ENCODE peak calls at places on chromosomes 7 and 10, in seven cellular contexts. One of them, this sample, is unnamed.

GRCh38 chr10:76119515-76119914 is 688.1 kb downstream of the LRMDA start:
- DNase-seq in nephron progenitor cell: no peak
- DNase-seq in IMR-90: peak; percentile 34
- DNase-seq in CD8-positive, alpha-beta T cell: no peak
- DNase-seq in lower lobe of right lung: no peak
- DNase-seq in HFFc6: peak; percentile 76
- DNase-seq in neural crest cell: no peak
- DNase-seq in this sample: no peak

GRCh38 chr10:73648975-73649829 is 6.6 kb downstream of the SYNPO2L start:
- DNase-seq in nephron progenitor cell: no peak
- DNase-seq in IMR-90: peak; percentile 49
- DNase-seq in CD8-positive, alpha-beta T cell: no peak
- DNase-seq in lower lobe of right lung: no peak
- DNase-seq in HFFc6: peak; percentile 11
- DNase-seq in neural crest cell: no peak
- DNase-seq in this sample: no peak

GRCh38 chr7:136194843-136195242 is 217.7 kb upstream of the MTPN start:
- DNase-seq in nephron progenitor cell: no peak
- DNase-seq in IMR-90: no peak
- DNase-seq in CD8-positive, alpha-beta T cell: no peak
- DNase-seq in lower lobe of right lung: no peak
- DNase-seq in HFFc6: no peak
- DNase-seq in neural crest cell: no peak
- DNase-seq in this sample: no peak

GRCh38 chr7:113907617-113908016 is 11.2 kb downstream of the PPP1R3A start:
- DNase-seq in nephron progenitor cell: no peak
- DNase-seq in IMR-90: no peak
- DNase-seq in CD8-positive, alpha-beta T cell: no peak
- DNase-seq in lower lobe of right lung: no peak
- DNase-seq in HFFc6: no peak
- DNase-seq in neural crest cell: no peak
- DNase-seq in this sample: no peak

GRCh38 chr7:14995774-14996173 is 93.2 kb upstream of the DGKB start:
- DNase-seq in nephron progenitor cell: no peak
- DNase-seq in IMR-90: no peak
- DNase-seq in CD8-positive, alpha-beta T cell: no peak
- DNase-seq in lower lobe of right lung: no peak
- DNase-seq in HFFc6: peak; percentile 47
- DNase-seq in neural crest cell: no peak
- DNase-seq in this sample: no peak

GRCh38 chr10:43075612-43076003 is 1.3 kb upstream of the RET start:
- DNase-seq in nephron progenitor cell: no peak
- DNase-seq in IMR-90: no peak
- DNase-seq in CD8-positive, alpha-beta T cell: no peak
- DNase-seq in lower lobe of right lung: no peak
- DNase-seq in HFFc6: no peak
- DNase-seq in neural crest cell: no peak
- DNase-seq in this sample: peak; percentile 59

GRCh38 chr7:141562972-141563371 is 11.8 kb downstream of the AGK start:
- DNase-seq in nephron progenitor cell: no peak
- DNase-seq in IMR-90: no peak
- DNase-seq in CD8-positive, alpha-beta T cell: no peak
- DNase-seq in lower lobe of right lung: no peak
- DNase-seq in HFFc6: no peak
- DNase-seq in neural crest cell: no peak
- DNase-seq in this sample: no peak

GRCh38 chr10:51955696-51956095 is 256.3 kb upstream of the CSTF2T start:
- DNase-seq in nephron progenitor cell: no peak
- DNase-seq in IMR-90: no peak
- DNase-seq in CD8-positive, alpha-beta T cell: no peak
- DNase-seq in lower lobe of right lung: no peak
- DNase-seq in HFFc6: no peak
- DNase-seq in neural crest cell: no peak
- DNase-seq in this sample: no peak

GRCh38 chr7:29956477-29956836 is 33.1 kb downstream of the SCRN1 start:
- DNase-seq in nephron progenitor cell: no peak
- DNase-seq in IMR-90: no peak
- DNase-seq in CD8-positive, alpha-beta T cell: no peak
- DNase-seq in lower lobe of right lung: no peak
- DNase-seq in HFFc6: no peak
- DNase-seq in neural crest cell: no peak
- DNase-seq in this sample: no peak

GRCh38 chr7:34823650-34824258 is 165.7 kb downstream of the NPSR1 start:
- DNase-seq in nephron progenitor cell: peak; percentile 75
- DNase-seq in IMR-90: peak; percentile 46
- DNase-seq in CD8-positive, alpha-beta T cell: peak; percentile 35
- DNase-seq in lower lobe of right lung: no peak
- DNase-seq in HFFc6: peak; percentile 33
- DNase-seq in neural crest cell: peak; percentile 67
- DNase-seq in this sample: peak; percentile 49

GRCh38 chr7:151187409-151188251 is 580 bp upstream of the ASB10 start:
- DNase-seq in nephron progenitor cell: no peak
- DNase-seq in IMR-90: no peak
- DNase-seq in CD8-positive, alpha-beta T cell: no peak
- DNase-seq in lower lobe of right lung: no peak
- DNase-seq in HFFc6: no peak
- DNase-seq in neural crest cell: no peak
- DNase-seq in this sample: no peak

GRCh38 chr10:7388602-7389001 is 22.2 kb downstream of the SFMBT2 start:
- DNase-seq in nephron progenitor cell: no peak
- DNase-seq in IMR-90: no peak
- DNase-seq in CD8-positive, alpha-beta T cell: no peak
- DNase-seq in lower lobe of right lung: no peak
- DNase-seq in HFFc6: no peak
- DNase-seq in neural crest cell: no peak
- DNase-seq in this sample: no peak

GRCh38 chr10:729213-729612 is 39.7 kb upstream of the DIP2C start:
- DNase-seq in nephron progenitor cell: no peak
- DNase-seq in IMR-90: no peak
- DNase-seq in CD8-positive, alpha-beta T cell: no peak
- DNase-seq in lower lobe of right lung: no peak
- DNase-seq in HFFc6: no peak
- DNase-seq in neural crest cell: no peak
- DNase-seq in this sample: no peak

GRCh38 chr7:137998250-137998649 is 3.6 kb downstream of the CREB3L2 start:
- DNase-seq in nephron progenitor cell: no peak
- DNase-seq in IMR-90: peak; percentile 40
- DNase-seq in CD8-positive, alpha-beta T cell: no peak
- DNase-seq in lower lobe of right lung: no peak
- DNase-seq in HFFc6: no peak
- DNase-seq in neural crest cell: no peak
- DNase-seq in this sample: no peak

DNA sequence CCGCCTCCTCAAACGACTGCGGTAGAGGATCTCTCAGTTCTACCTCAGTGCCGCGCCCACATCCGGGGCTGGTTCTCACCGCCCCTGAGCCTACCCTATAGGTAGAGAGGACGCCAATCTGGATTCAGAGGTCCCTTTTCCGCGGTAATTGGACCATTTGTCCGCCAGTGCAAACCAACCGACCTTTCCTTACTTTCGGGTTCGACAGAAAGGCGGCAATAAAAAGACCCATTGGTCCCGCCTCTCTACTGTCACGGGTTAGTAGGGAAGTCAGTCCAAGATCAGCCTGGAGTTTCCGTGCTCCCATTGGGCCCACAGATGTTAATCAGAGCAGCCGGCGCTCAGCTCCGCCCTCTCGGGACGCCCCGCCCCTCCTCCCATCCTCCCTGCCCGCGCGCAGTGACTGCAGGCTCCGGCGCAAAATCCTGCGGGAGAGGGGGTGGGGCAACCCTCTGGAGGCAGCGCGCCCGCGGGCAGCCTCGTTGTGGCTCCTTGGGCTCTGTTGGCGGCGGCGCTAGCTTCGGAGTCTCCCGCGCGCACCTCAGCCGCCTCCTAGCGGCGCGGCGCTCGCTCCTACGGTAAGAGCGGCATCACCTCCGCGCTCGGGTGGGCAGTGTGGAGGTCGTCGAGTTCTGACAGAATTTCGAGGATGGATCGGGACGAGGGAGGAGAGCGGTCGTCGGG is at the start of the genes PHTF2 and TMEM60:
- DNase-seq in nephron progenitor cell: peak; percentile 100
- DNase-seq in IMR-90: peak; percentile 100
- DNase-seq in CD8-positive, alpha-beta T cell: peak; percentile 86
- DNase-seq in lower lobe of right lung: peak; percentile 99
- DNase-seq in HFFc6: peak; percentile 100
- DNase-seq in neural crest cell: peak; percentile 98
- DNase-seq in this sample: peak; percentile 93
- TF ChIP-seq CTCF in nephron progenitor cell: peak; percentile 33
- TF ChIP-seq CTCF in IMR-90: peak; percentile 53
- TF ChIP-seq CTCF in CD8-positive, alpha-beta T cell: peak; percentile 67
- TF ChIP-seq CTCF in lower lobe of right lung: peak; percentile 51
- TF ChIP-seq CTCF in HFFc6: peak; percentile 74
- TF ChIP-seq CTCF in neural crest cell: peak; percentile 62
- TF ChIP-seq CTCF in this sample: peak; percentile 37

GRCh38 chr10:96705134-96705533 is 15.2 kb downstream of the PIK3AP1 start:
- DNase-seq in nephron progenitor cell: no peak
- DNase-seq in IMR-90: no peak
- DNase-seq in CD8-positive, alpha-beta T cell: no peak
- DNase-seq in lower lobe of right lung: no peak
- DNase-seq in HFFc6: no peak
- DNase-seq in neural crest cell: no peak
- DNase-seq in this sample: no peak

GRCh38 chr10:96703358-96703757 is 17.0 kb downstream of the PIK3AP1 start:
- DNase-seq in nephron progenitor cell: no peak
- DNase-seq in IMR-90: no peak
- DNase-seq in CD8-positive, alpha-beta T cell: no peak
- DNase-seq in lower lobe of right lung: no peak
- DNase-seq in HFFc6: no peak
- DNase-seq in neural crest cell: no peak
- DNase-seq in this sample: no peak

GRCh38 chr10:96709525-96709924 is 10.8 kb downstream of the PIK3AP1 start:
- DNase-seq in nephron progenitor cell: no peak
- DNase-seq in IMR-90: no peak
- DNase-seq in CD8-positive, alpha-beta T cell: no peak
- DNase-seq in lower lobe of right lung: no peak
- DNase-seq in HFFc6: no peak
- DNase-seq in neural crest cell: no peak
- DNase-seq in this sample: no peak

GRCh38 chr10:96708456-96708855 is 11.9 kb downstream of the PIK3AP1 start:
- DNase-seq in nephron progenitor cell: no peak
- DNase-seq in IMR-90: no peak
- DNase-seq in CD8-positive, alpha-beta T cell: no peak
- DNase-seq in lower lobe of right lung: no peak
- DNase-seq in HFFc6: no peak
- DNase-seq in neural crest cell: no peak
- DNase-seq in this sample: peak; percentile 51

DNA sequence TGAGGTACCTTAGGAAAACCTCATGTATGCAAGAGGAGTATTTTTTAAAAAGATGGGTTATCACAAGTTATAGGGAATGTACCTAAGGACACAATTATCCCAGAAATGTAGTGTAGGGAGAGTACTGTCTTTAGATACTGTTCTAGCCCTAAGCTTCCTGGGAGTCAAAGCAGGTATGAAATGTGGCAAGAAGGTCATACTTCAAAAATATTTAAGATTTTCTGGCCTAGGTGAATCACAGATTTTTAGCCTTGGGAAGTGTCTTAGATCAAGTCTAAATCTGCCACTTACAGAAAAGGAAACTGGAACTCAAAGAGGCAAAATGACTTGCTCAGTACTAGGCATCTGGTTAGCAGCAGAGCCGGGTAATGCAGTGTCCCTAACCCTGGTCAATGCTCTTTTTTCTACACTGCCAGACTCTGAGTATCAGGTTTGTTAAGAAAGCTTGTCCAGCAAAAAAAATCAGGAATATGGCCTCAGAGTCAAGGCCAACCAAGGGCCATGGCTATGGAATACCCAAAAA is 13.9 kb downstream of the PIK3AP1 start:
- DNase-seq in nephron progenitor cell: no peak
- DNase-seq in IMR-90: no peak
- DNase-seq in CD8-positive, alpha-beta T cell: no peak
- DNase-seq in lower lobe of right lung: no peak
- DNase-seq in HFFc6: no peak
- DNase-seq in neural crest cell: no peak
- DNase-seq in this sample: peak; percentile 60
- TF ChIP-seq CTCF in nephron progenitor cell: no peak
- TF ChIP-seq CTCF in IMR-90: no peak
- TF ChIP-seq CTCF in CD8-positive, alpha-beta T cell: no peak
- TF ChIP-seq CTCF in lower lobe of right lung: no peak
- TF ChIP-seq CTCF in HFFc6: no peak
- TF ChIP-seq CTCF in neural crest cell: no peak
- TF ChIP-seq CTCF in this sample: no peak

GRCh38 chr10:123284022-123284421 is 129.8 kb downstream of the BUB3 start:
- DNase-seq in nephron progenitor cell: no peak
- DNase-seq in IMR-90: no peak
- DNase-seq in CD8-positive, alpha-beta T cell: no peak
- DNase-seq in lower lobe of right lung: no peak
- DNase-seq in HFFc6: no peak
- DNase-seq in neural crest cell: no peak
- DNase-seq in this sample: no peak
- TF ChIP-seq CTCF in nephron progenitor cell: no peak
- TF ChIP-seq CTCF in IMR-90: no peak
- TF ChIP-seq CTCF in CD8-positive, alpha-beta T cell: no peak
- TF ChIP-seq CTCF in lower lobe of right lung: no peak
- TF ChIP-seq CTCF in HFFc6: peak; percentile 8
- TF ChIP-seq CTCF in neural crest cell: peak; percentile 22
- TF ChIP-seq CTCF in this sample: no peak

DNA sequence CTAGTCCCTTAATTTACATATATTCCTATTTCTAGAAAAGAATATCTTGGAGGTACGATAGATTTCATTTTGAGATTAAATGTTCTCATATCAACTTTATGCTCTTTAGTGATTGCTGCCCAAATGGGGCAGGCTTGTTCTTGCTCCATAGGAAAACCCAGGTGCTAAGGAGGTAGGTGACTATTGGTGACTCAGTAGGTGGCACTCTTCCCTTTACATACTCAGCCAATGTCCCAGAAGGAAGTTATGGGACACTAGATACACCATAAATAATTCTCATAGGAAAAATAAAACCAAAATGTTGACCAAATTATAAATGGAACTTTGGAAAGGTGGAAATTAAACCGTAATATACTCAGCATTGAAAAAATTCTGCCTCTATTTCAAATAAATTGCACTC is 4.0 kb downstream of the SKAP2 start:
- DNase-seq in nephron progenitor cell: no peak
- DNase-seq in IMR-90: no peak
- DNase-seq in CD8-positive, alpha-beta T cell: no peak
- DNase-seq in lower lobe of right lung: no peak
- DNase-seq in HFFc6: no peak
- DNase-seq in neural crest cell: no peak
- DNase-seq in this sample: no peak
- TF ChIP-seq CTCF in nephron progenitor cell: peak; percentile 12
- TF ChIP-seq CTCF in IMR-90: no peak
- TF ChIP-seq CTCF in CD8-positive, alpha-beta T cell: no peak
- TF ChIP-seq CTCF in lower lobe of right lung: no peak
- TF ChIP-seq CTCF in HFFc6: no peak
- TF ChIP-seq CTCF in neural crest cell: no peak
- TF ChIP-seq CTCF in this sample: no peak